ENCODE peak calls at places on chromosomes 2 and 18, in nine cellular contexts. One of them, this sample, is unnamed.

GRCh38 chr2:77831068-77831467 is 308.9 kb upstream of the LRRTM4 start:
- DNase-seq in K562: no peak
- DNase-seq in stomach: no peak
- DNase-seq in A549: no peak
- DNase-seq in esophagus squamous epithelium: no peak
- DNase-seq in tibial nerve: no peak
- DNase-seq in uterus: no peak
- DNase-seq in prostate gland: no peak
- DNase-seq in heart left ventricle: no peak
- DNase-seq in this sample: no peak

GRCh38 chr2:46015671-46016070 is 281.5 kb upstream of the EPAS1 start:
- DNase-seq in esophagus squamous epithelium: no peak
- DNase-seq in K562: no peak
- DNase-seq in uterus: no peak
- DNase-seq in stomach: no peak
- DNase-seq in A549: no peak
- DNase-seq in prostate gland: no peak
- DNase-seq in tibial nerve: no peak
- DNase-seq in heart left ventricle: no peak
- DNase-seq in this sample: no peak

GRCh38 chr18:46668135-46668534 is 11.1 kb upstream of the LOXHD1 start:
- DNase-seq in heart left ventricle: no peak
- DNase-seq in stomach: no peak
- DNase-seq in K562: no peak
- DNase-seq in esophagus squamous epithelium: no peak
- DNase-seq in prostate gland: no peak
- DNase-seq in uterus: no peak
- DNase-seq in tibial nerve: no peak
- DNase-seq in A549: no peak
- DNase-seq in this sample: no peak

GRCh38 chr2:45301307-45302010 is 292.2 kb upstream of the SIX2 start:
- DNase-seq in prostate gland: peak
- DNase-seq in K562: no peak
- DNase-seq in uterus: no peak
- DNase-seq in A549: no peak
- DNase-seq in tibial nerve: no peak
- DNase-seq in stomach: no peak
- DNase-seq in esophagus squamous epithelium: no peak
- DNase-seq in heart left ventricle: no peak
- DNase-seq in this sample: no peak

GRCh38 chr2:120346034-120346666 is at the start of gene INHBB:
- DNase-seq in uterus: no peak
- DNase-seq in K562: no peak
- DNase-seq in esophagus squamous epithelium: no peak
- DNase-seq in heart left ventricle: no peak
- DNase-seq in stomach: no peak
- DNase-seq in tibial nerve: no peak
- DNase-seq in prostate gland: peak
- DNase-seq in A549: no peak
- DNase-seq in this sample: no peak

GRCh38 chr18:79327199-79327545 is 68.6 kb upstream of the NFATC1 start:
- DNase-seq in tibial nerve: no peak
- DNase-seq in stomach: no peak
- DNase-seq in esophagus squamous epithelium: no peak
- DNase-seq in K562: no peak
- DNase-seq in prostate gland: no peak
- DNase-seq in A549: no peak
- DNase-seq in heart left ventricle: no peak
- DNase-seq in uterus: no peak
- DNase-seq in this sample: no peak

GRCh38 chr2:20537423-20538307 is 90.8 kb downstream of the RHOB start:
- DNase-seq in uterus: no peak
- DNase-seq in prostate gland: no peak
- DNase-seq in heart left ventricle: no peak
- DNase-seq in stomach: no peak
- DNase-seq in A549: no peak
- DNase-seq in K562: no peak
- DNase-seq in tibial nerve: no peak
- DNase-seq in esophagus squamous epithelium: no peak
- DNase-seq in this sample: no peak

GRCh38 chr18:48017625-48018024 is 87.2 kb upstream of the SMAD2 start:
- DNase-seq in esophagus squamous epithelium: no peak
- DNase-seq in prostate gland: no peak
- DNase-seq in stomach: peak
- DNase-seq in uterus: no peak
- DNase-seq in heart left ventricle: no peak
- DNase-seq in tibial nerve: no peak
- DNase-seq in A549: no peak
- DNase-seq in K562: no peak
- DNase-seq in this sample: no peak

GRCh38 chr2:235414422-235414821 is 79.4 kb upstream of the AGAP1 start:
- DNase-seq in stomach: peak
- DNase-seq in tibial nerve: no peak
- DNase-seq in esophagus squamous epithelium: no peak
- DNase-seq in A549: no peak
- DNase-seq in heart left ventricle: peak
- DNase-seq in prostate gland: no peak
- DNase-seq in K562: no peak
- DNase-seq in uterus: no peak
- DNase-seq in this sample: no peak

GRCh38 chr2:232365621-232366321 is 12.8 kb upstream of the ALPP start:
- DNase-seq in A549: peak
- DNase-seq in uterus: no peak
- DNase-seq in esophagus squamous epithelium: no peak
- DNase-seq in K562: peak
- DNase-seq in prostate gland: no peak
- DNase-seq in heart left ventricle: no peak
- DNase-seq in tibial nerve: no peak
- DNase-seq in stomach: no peak
- DNase-seq in this sample: peak

GRCh38 chr2:9663008-9663879 is 32.4 kb upstream of the YWHAQ start:
- DNase-seq in esophagus squamous epithelium: no peak
- DNase-seq in tibial nerve: no peak
- DNase-seq in heart left ventricle: no peak
- DNase-seq in stomach: no peak
- DNase-seq in prostate gland: no peak
- DNase-seq in A549: no peak
- DNase-seq in uterus: no peak
- DNase-seq in K562: no peak
- DNase-seq in this sample: no peak

GRCh38 chr18:10270160-10270571 is 184.3 kb upstream of the APCDD1 start:
- DNase-seq in esophagus squamous epithelium: no peak
- DNase-seq in heart left ventricle: peak
- DNase-seq in uterus: peak
- DNase-seq in prostate gland: no peak
- DNase-seq in stomach: peak
- DNase-seq in A549: no peak
- DNase-seq in tibial nerve: peak
- DNase-seq in K562: no peak
- DNase-seq in this sample: no peak

GRCh38 chr18:73979742-73980141 is 167.9 kb downstream of the FBXO15 start:
- DNase-seq in prostate gland: no peak
- DNase-seq in K562: no peak
- DNase-seq in uterus: no peak
- DNase-seq in heart left ventricle: no peak
- DNase-seq in stomach: no peak
- DNase-seq in A549: no peak
- DNase-seq in tibial nerve: no peak
- DNase-seq in esophagus squamous epithelium: no peak
- DNase-seq in this sample: no peak

GRCh38 chr18:10419420-10420103 is 34.9 kb upstream of the APCDD1 start:
- DNase-seq in tibial nerve: no peak
- DNase-seq in K562: no peak
- DNase-seq in heart left ventricle: no peak
- DNase-seq in uterus: no peak
- DNase-seq in prostate gland: no peak
- DNase-seq in A549: no peak
- DNase-seq in stomach: no peak
- DNase-seq in esophagus squamous epithelium: no peak
- DNase-seq in this sample: no peak

GRCh38 chr2:174522553-174522952 is 35.7 kb upstream of the GPR155 start:
- DNase-seq in K562: no peak
- DNase-seq in tibial nerve: no peak
- DNase-seq in stomach: no peak
- DNase-seq in A549: no peak
- DNase-seq in esophagus squamous epithelium: no peak
- DNase-seq in heart left ventricle: no peak
- DNase-seq in uterus: no peak
- DNase-seq in prostate gland: no peak
- DNase-seq in this sample: no peak

DNA sequence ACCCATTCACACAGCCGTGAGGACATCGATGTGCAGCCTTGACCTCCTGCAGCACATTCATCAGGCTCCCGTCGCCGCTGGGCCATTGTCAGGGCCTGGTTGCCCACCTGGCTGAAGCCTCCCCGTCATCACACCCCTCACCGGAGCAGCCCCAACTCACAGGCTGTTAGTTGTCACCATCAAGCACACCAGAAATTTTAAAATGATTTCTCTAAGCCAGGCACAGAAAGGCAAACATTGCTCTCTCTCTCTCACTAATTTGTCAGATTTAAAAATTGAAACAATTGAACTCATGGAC is 167.1 kb downstream of the RTP5 start:
- DNase-seq in K562: no peak
- DNase-seq in uterus: no peak
- DNase-seq in esophagus squamous epithelium: no peak
- DNase-seq in heart left ventricle: no peak
- DNase-seq in A549: no peak
- DNase-seq in stomach: no peak
- DNase-seq in tibial nerve: no peak
- DNase-seq in prostate gland: no peak
- DNase-seq in this sample: no peak
- TF ChIP-seq POLR2A in K562: no peak
- TF ChIP-seq POLR2A in uterus: no peak
- TF ChIP-seq POLR2A in esophagus squamous epithelium: no peak
- TF ChIP-seq POLR2A in heart left ventricle: no peak
- TF ChIP-seq POLR2A in A549: no peak
- TF ChIP-seq POLR2A in stomach: no peak
- TF ChIP-seq POLR2A in tibial nerve: no peak
- TF ChIP-seq POLR2A in prostate gland: no peak
- TF ChIP-seq POLR2A in this sample: no peak

GRCh38 chr2:67701011-67701410 is 303.9 kb downstream of the ETAA1 start:
- DNase-seq in heart left ventricle: no peak
- DNase-seq in prostate gland: no peak
- DNase-seq in stomach: no peak
- DNase-seq in tibial nerve: no peak
- DNase-seq in uterus: no peak
- DNase-seq in K562: no peak
- DNase-seq in esophagus squamous epithelium: no peak
- DNase-seq in A549: no peak
- DNase-seq in this sample: no peak

GRCh38 chr2:67702937-67703336 is 305.8 kb downstream of the ETAA1 start:
- DNase-seq in esophagus squamous epithelium: no peak
- DNase-seq in uterus: no peak
- DNase-seq in stomach: no peak
- DNase-seq in K562: no peak
- DNase-seq in prostate gland: no peak
- DNase-seq in A549: no peak
- DNase-seq in heart left ventricle: no peak
- DNase-seq in tibial nerve: no peak
- DNase-seq in this sample: no peak

GRCh38 chr2:67706082-67706481 is 308.9 kb downstream of the ETAA1 start:
- DNase-seq in esophagus squamous epithelium: no peak
- DNase-seq in K562: no peak
- DNase-seq in heart left ventricle: no peak
- DNase-seq in stomach: no peak
- DNase-seq in prostate gland: no peak
- DNase-seq in tibial nerve: no peak
- DNase-seq in uterus: no peak
- DNase-seq in A549: no peak
- DNase-seq in this sample: no peak

GRCh38 chr2:67707896-67708295 is 310.8 kb downstream of the ETAA1 start:
- DNase-seq in esophagus squamous epithelium: no peak
- DNase-seq in A549: no peak
- DNase-seq in heart left ventricle: no peak
- DNase-seq in K562: no peak
- DNase-seq in uterus: no peak
- DNase-seq in prostate gland: no peak
- DNase-seq in stomach: no peak
- DNase-seq in tibial nerve: no peak
- DNase-seq in this sample: no peak

GRCh38 chr2:67702284-67702683 is 305.2 kb downstream of the ETAA1 start:
- DNase-seq in stomach: no peak
- DNase-seq in K562: no peak
- DNase-seq in uterus: no peak
- DNase-seq in heart left ventricle: no peak
- DNase-seq in tibial nerve: no peak
- DNase-seq in esophagus squamous epithelium: no peak
- DNase-seq in A549: no peak
- DNase-seq in prostate gland: no peak
- DNase-seq in this sample: no peak
- TF ChIP-seq POLR2A in stomach: no peak
- TF ChIP-seq POLR2A in K562: no peak
- TF ChIP-seq POLR2A in uterus: no peak
- TF ChIP-seq POLR2A in heart left ventricle: no peak
- TF ChIP-seq POLR2A in tibial nerve: no peak
- TF ChIP-seq POLR2A in esophagus squamous epithelium: no peak
- TF ChIP-seq POLR2A in A549: no peak
- TF ChIP-seq POLR2A in prostate gland: no peak
- TF ChIP-seq POLR2A in this sample: no peak

GRCh38 chr2:5494212-5494611 is 198.0 kb upstream of the SOX11 start:
- DNase-seq in heart left ventricle: no peak
- DNase-seq in tibial nerve: no peak
- DNase-seq in esophagus squamous epithelium: no peak
- DNase-seq in uterus: no peak
- DNase-seq in prostate gland: no peak
- DNase-seq in K562: no peak
- DNase-seq in A549: no peak
- DNase-seq in stomach: no peak
- DNase-seq in this sample: no peak
- TF ChIP-seq POLR2A in heart left ventricle: no peak
- TF ChIP-seq POLR2A in tibial nerve: no peak
- TF ChIP-seq POLR2A in esophagus squamous epithelium: no peak
- TF ChIP-seq POLR2A in uterus: no peak
- TF ChIP-seq POLR2A in prostate gland: no peak
- TF ChIP-seq POLR2A in K562: no peak
- TF ChIP-seq POLR2A in A549: no peak
- TF ChIP-seq POLR2A in stomach: no peak
- TF ChIP-seq POLR2A in this sample: no peak

DNA sequence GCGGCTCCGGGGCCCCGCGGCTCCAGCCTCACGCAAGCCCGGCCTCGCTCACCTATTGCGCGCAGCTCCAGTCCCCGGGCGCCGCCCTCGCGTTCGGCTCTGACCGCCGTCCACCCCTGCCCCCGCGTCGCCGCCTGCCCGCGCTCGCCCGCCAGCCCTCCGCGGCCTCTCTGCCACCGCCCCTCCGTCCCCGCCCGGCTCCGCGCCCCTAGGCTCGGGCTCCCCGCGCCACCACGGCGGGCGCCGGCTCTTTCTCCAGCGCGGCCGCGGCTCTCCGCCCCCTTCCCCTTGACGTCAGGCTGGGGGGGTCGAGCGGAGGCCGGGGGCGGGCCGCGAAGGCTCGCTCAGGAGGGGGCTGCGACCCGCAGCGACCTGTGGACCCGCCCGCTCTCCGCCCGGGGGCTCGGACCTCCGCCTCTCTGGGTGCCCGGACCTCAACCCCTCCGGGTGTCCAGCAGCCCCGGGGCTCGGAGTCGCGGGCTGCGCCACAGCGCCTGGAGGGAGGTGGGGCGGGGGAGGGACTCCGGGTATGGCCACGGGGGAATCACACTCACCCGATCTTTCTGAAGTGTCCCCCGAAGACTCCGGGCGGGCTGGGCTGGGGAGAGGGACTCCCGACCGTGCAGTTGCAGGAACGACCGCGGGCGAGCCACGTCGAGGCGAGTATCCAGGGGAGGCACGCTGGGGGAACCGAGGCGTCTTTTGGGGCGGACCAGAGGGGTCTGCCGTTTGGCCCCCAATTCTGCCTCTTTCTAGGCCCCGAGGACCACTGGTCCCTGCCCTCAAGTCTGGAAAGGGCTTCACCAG is at the start of gene SEMA4C:
- DNase-seq in prostate gland: peak
- DNase-seq in K562: peak
- DNase-seq in uterus: peak
- DNase-seq in tibial nerve: peak
- DNase-seq in stomach: peak
- DNase-seq in heart left ventricle: peak
- DNase-seq in A549: peak
- DNase-seq in esophagus squamous epithelium: no peak
- DNase-seq in this sample: peak
- TF ChIP-seq POLR2A in prostate gland: peak
- TF ChIP-seq POLR2A in K562: no peak
- TF ChIP-seq POLR2A in uterus: peak
- TF ChIP-seq POLR2A in tibial nerve: peak
- TF ChIP-seq POLR2A in stomach: no peak
- TF ChIP-seq POLR2A in heart left ventricle: peak
- TF ChIP-seq POLR2A in A549: peak
- TF ChIP-seq POLR2A in esophagus squamous epithelium: peak
- TF ChIP-seq POLR2A in this sample: peak

This sample was measured in H54.